ENCODE peak calls at places on chromosomes 1 and 21, in six cellular contexts. X is KG1; M is effector memory CD8-positive, alpha-beta T cell; T is cardiac fibroblast; P is mucosa of descending colon; F is substantia nigra. Z is an unnamed sample.

GRCh38 chr1:208206092-208206698 is 38.0 kb downstream of the PLXNA2 start:
- DNase-seq in X (no peak), M (no peak), T (no peak), P (no peak), F (no peak), Z (no peak)

GRCh38 chr1:18794066-18794465 is 65.4 kb downstream of the TAS1R2 start:
- DNase-seq in X (no peak), M (no peak), T (no peak), P (no peak), F (no peak), Z (no peak)

GRCh38 chr1:55051169-55051568 is 11.8 kb downstream of the PCSK9 start:
- DNase-seq in X (no peak), M (no peak), T (no peak), P (no peak), F (no peak), Z (no peak)

GRCh38 chr1:208967334-208967733 is 616.2 kb upstream of the CAMK1G start:
- DNase-seq in X (no peak), M (no peak), T (no peak), P (no peak), F (no peak), Z (no peak)

GRCh38 chr1:186093437-186093836 is 281.6 kb downstream of the TPR start:
- DNase-seq in X (no peak), M (no peak), T (peak; percentile 52), P (no peak), F (no peak), Z (no peak)

GRCh38 chr1:3032970-3033794 is 11.9 kb downstream of the ACTRT2 start:
- DNase-seq in X (no peak), M (no peak), T (no peak), P (no peak), F (no peak), Z (no peak)

GRCh38 chr1:158992787-158993312 is 16.9 kb upstream of the IFI16 start:
- DNase-seq in X (no peak), M (no peak), T (no peak), P (no peak), F (no peak), Z (no peak)

GRCh38 chr1:41368384-41368783 is 7.2 kb downstream of the FOXO6 start:
- DNase-seq in X (no peak), M (no peak), T (no peak), P (no peak), F (no peak), Z (no peak)

GRCh38 chr1:5692649-5693048 is 299.6 kb downstream of the NPHP4 start:
- DNase-seq in X (no peak), M (no peak), T (no peak), P (no peak), F (no peak), Z (no peak)

GRCh38 chr1:202121006-202121405 is 1.7 kb upstream of the GPR37L1 start:
- DNase-seq in X (no peak), M (no peak), T (no peak), P (no peak), F (no peak), Z (no peak)

GRCh38 chr1:191707288-191707687 is 451.0 kb upstream of the RGS18 start:
- DNase-seq in X (no peak), M (no peak), T (peak; percentile 3), P (no peak), F (no peak), Z (no peak)

GRCh38 chr1:61639218-61639617 is 85.7 kb downstream of the TM2D1 start:
- DNase-seq in X (no peak), M (no peak), T (peak; percentile 48), P (no peak), F (no peak), Z (no peak)

GRCh38 chr21:46297311-46298082 is 11.4 kb downstream of the YBEY start:
- DNase-seq in X (no peak), M (no peak), T (peak; percentile 42), P (peak; percentile 48), F (no peak), Z (no peak)

GRCh38 chr1:13564073-13564472 is 19.6 kb upstream of the PDPN start:
- DNase-seq in X (no peak), M (no peak), T (no peak), P (no peak), F (no peak), Z (no peak)

GRCh38 chr1:199352351-199352750 is 675.2 kb upstream of the NR5A2 start:
- DNase-seq in X (no peak), M (no peak), T (no peak), P (no peak), F (no peak), Z (no peak)

Z was measured in naive B cell.